ENCODE peak calls at places on chromosomes 1 and 21, in nine cellular contexts. Q is ACHN; D is lung; W is cerebellum; I is NCI-H345; O is adrenal gland; E is activated T-cell treated with anti-CD3 and anti-CD28 coated beads, Interleukin-2, amount 50 U/mL, for 72 hours; C is SW480; X is germinal center. Z is an unnamed sample.

GRCh38 chr1:117967900-117968299 is 38.4 kb downstream of the WDR3 start:
- DNase-seq in Q (no peak), D (no peak), W (no peak), I (peak), O (no peak), E (no peak), C (no peak), X (no peak), Z (peak)

GRCh38 chr1:15758537-15758936 is at the start of gene FBLIM1:
- DNase-seq in Q (peak), D (no peak), W (no peak), I (peak), O (no peak), E (no peak), C (no peak), X (no peak), Z (peak)

GRCh38 chr1:41507836-41508235 is 23.4 kb upstream of the EDN2 start:
- DNase-seq in Q (no peak), D (no peak), W (no peak), I (no peak), O (no peak), E (no peak), C (no peak), X (no peak), Z (no peak)

GRCh38 chr1:166165661-166166399 is 971 bp downstream of the FAM78B start:
- DNase-seq in Q (peak), D (no peak), W (peak), I (no peak), O (no peak), E (peak), C (peak), X (peak), Z (no peak)

GRCh38 chr1:53411541-53412152 is 47.6 kb upstream of the DMRTB1 start:
- DNase-seq in Q (no peak), D (no peak), W (no peak), I (no peak), O (no peak), E (peak), C (peak), X (no peak), Z (no peak)

GRCh38 chr1:164635784-164636729 is 77.1 kb downstream of the PBX1 start:
- DNase-seq in Q (no peak), D (no peak), W (no peak), I (no peak), O (no peak), E (no peak), C (no peak), X (no peak), Z (no peak)

GRCh38 chr1:43549921-43550597 is 19.4 kb downstream of the PTPRF start:
- DNase-seq in Q (no peak), D (peak), W (no peak), I (peak), O (peak), E (peak), C (peak), X (peak), Z (peak)

GRCh38 chr1:111406325-111406768 is 21.2 kb downstream of the OVGP1 start:
- DNase-seq in Q (no peak), D (peak), W (no peak), I (peak), O (no peak), E (peak), C (no peak), X (peak), Z (no peak)

GRCh38 chr1:194151056-194151455 is 964.6 kb upstream of the B3GALT2 start:
- DNase-seq in Q (no peak), D (no peak), W (no peak), I (no peak), O (no peak), E (no peak), C (no peak), X (no peak), Z (no peak)

GRCh38 chr1:159949123-159949522 is 3.7 kb upstream of the IGSF9 start:
- DNase-seq in Q (no peak), D (no peak), W (no peak), I (no peak), O (no peak), E (no peak), C (no peak), X (no peak), Z (no peak)

GRCh38 chr21:25385912-25386474 is 221.3 kb downstream of the MRPL39 start:
- DNase-seq in Q (peak), D (no peak), W (peak), I (peak), O (peak), E (no peak), C (peak), X (peak), Z (peak)

GRCh38 chr1:54027848-54028247 is 9.9 kb upstream of the LDLRAD1 start:
- DNase-seq in Q (no peak), D (no peak), W (no peak), I (no peak), O (no peak), E (no peak), C (no peak), X (no peak), Z (peak)

GRCh38 chr1:169565335-169566271 is 20.7 kb downstream of the F5 start:
- DNase-seq in Q (no peak), D (no peak), W (no peak), I (no peak), O (no peak), E (no peak), C (no peak), X (no peak), Z (no peak)

GRCh38 chr1:119046429-119047039 is 58.4 kb upstream of the TBX15 start:
- DNase-seq in Q (no peak), D (no peak), W (no peak), I (no peak), O (no peak), E (no peak), C (no peak), X (no peak), Z (no peak)